ENCODE peak calls at places on chromosomes 16 and 17, in six cellular contexts. One of them, this sample, is unnamed.

GRCh38 chr16:8853150-8853549 is 15.7 kb downstream of the CARHSP1 start:
- DNase-seq in neural progenitor cell: no peak
- DNase-seq in MM.1S: no peak
- DNase-seq in PC-3: no peak
- DNase-seq in GM23338: no peak
- DNase-seq in GM23248: no peak
- DNase-seq in this sample: no peak

GRCh38 chr16:85556456-85557082 is 56.6 kb upstream of the GSE1 start:
- DNase-seq in PC-3: peak
- DNase-seq in GM23338: peak
- DNase-seq in MM.1S: peak
- DNase-seq in GM23248: peak
- DNase-seq in neural progenitor cell: peak
- DNase-seq in this sample: peak

GRCh38 chr16:57632568-57632967 is 4.1 kb downstream of the ADGRG1 start:
- DNase-seq in neural progenitor cell: no peak
- DNase-seq in PC-3: no peak
- DNase-seq in MM.1S: no peak
- DNase-seq in GM23338: no peak
- DNase-seq in GM23248: no peak
- DNase-seq in this sample: no peak

GRCh38 chr16:660459-661183 is 7.3 kb upstream of the RHOT2 start:
- DNase-seq in PC-3: peak
- DNase-seq in GM23338: peak
- DNase-seq in GM23248: peak
- DNase-seq in neural progenitor cell: peak
- DNase-seq in MM.1S: peak
- DNase-seq in this sample: peak

GRCh38 chr17:74569392-74570003 is 2.2 kb upstream of the CD300H start:
- DNase-seq in GM23338: peak
- DNase-seq in PC-3: peak
- DNase-seq in MM.1S: peak
- DNase-seq in neural progenitor cell: no peak
- DNase-seq in GM23248: peak
- DNase-seq in this sample: no peak

GRCh38 chr17:58763263-58763662 is 7.6 kb downstream of the PPM1E start:
- DNase-seq in GM23248: no peak
- DNase-seq in neural progenitor cell: no peak
- DNase-seq in MM.1S: no peak
- DNase-seq in PC-3: no peak
- DNase-seq in GM23338: no peak
- DNase-seq in this sample: no peak

GRCh38 chr17:45282683-45283644 is 21.1 kb upstream of the SPATA32 start:
- DNase-seq in GM23338: no peak
- DNase-seq in neural progenitor cell: no peak
- DNase-seq in MM.1S: no peak
- DNase-seq in PC-3: no peak
- DNase-seq in GM23248: peak
- DNase-seq in this sample: no peak

GRCh38 chr17:78324391-78325075 is 35.3 kb downstream of the SOCS3 start:
- DNase-seq in neural progenitor cell: peak
- DNase-seq in MM.1S: no peak
- DNase-seq in PC-3: no peak
- DNase-seq in GM23248: peak
- DNase-seq in GM23338: peak
- DNase-seq in this sample: no peak

GRCh38 chr17:81867952-81868673 is 3.0 kb downstream of the ARHGDIA start:
- DNase-seq in MM.1S: no peak
- DNase-seq in PC-3: no peak
- DNase-seq in GM23248: peak
- DNase-seq in neural progenitor cell: no peak
- DNase-seq in GM23338: no peak
- DNase-seq in this sample: peak

GRCh38 chr16:26987631-26988030 is 79.1 kb upstream of the C16orf82 start:
- DNase-seq in GM23338: no peak
- DNase-seq in PC-3: no peak
- DNase-seq in MM.1S: no peak
- DNase-seq in GM23248: peak
- DNase-seq in neural progenitor cell: no peak
- DNase-seq in this sample: no peak

GRCh38 chr17:83173180-83173996 is 94.0 kb downstream of the METRNL start:
- DNase-seq in PC-3: no peak
- DNase-seq in neural progenitor cell: no peak
- DNase-seq in MM.1S: no peak
- DNase-seq in GM23338: no peak
- DNase-seq in GM23248: no peak
- DNase-seq in this sample: no peak

GRCh38 chr17:81898029-81898866 is 3.8 kb upstream of the NPB start:
- DNase-seq in PC-3: peak
- DNase-seq in MM.1S: no peak
- DNase-seq in GM23338: no peak
- DNase-seq in neural progenitor cell: no peak
- DNase-seq in GM23248: peak
- DNase-seq in this sample: no peak

GRCh38 chr16:86018487-86018886 is 119.5 kb downstream of the IRF8 start:
- DNase-seq in MM.1S: no peak
- DNase-seq in GM23248: peak
- DNase-seq in PC-3: no peak
- DNase-seq in neural progenitor cell: no peak
- DNase-seq in GM23338: no peak
- DNase-seq in this sample: no peak

GRCh38 chr17:29291163-29291752 is 2.7 kb downstream of the NUFIP2 start:
- DNase-seq in GM23338: peak
- DNase-seq in neural progenitor cell: peak
- DNase-seq in PC-3: peak
- DNase-seq in GM23248: peak
- DNase-seq in MM.1S: peak
- DNase-seq in this sample: peak

GRCh38 chr17:79073706-79074088 is 927 bp upstream of the ENGASE start:
- DNase-seq in PC-3: peak
- DNase-seq in GM23338: no peak
- DNase-seq in neural progenitor cell: no peak
- DNase-seq in MM.1S: no peak
- DNase-seq in GM23248: no peak
- DNase-seq in this sample: no peak

GRCh38 chr17:15279011-15279477 is 13.9 kb upstream of the PMP22 start:
- DNase-seq in neural progenitor cell: no peak
- DNase-seq in MM.1S: no peak
- DNase-seq in GM23338: no peak
- DNase-seq in GM23248: peak
- DNase-seq in PC-3: peak
- DNase-seq in this sample: no peak

GRCh38 chr17:17070931-17071330 is 28.7 kb downstream of the MPRIP start:
- DNase-seq in PC-3: no peak
- DNase-seq in neural progenitor cell: no peak
- DNase-seq in GM23248: no peak
- DNase-seq in GM23338: no peak
- DNase-seq in MM.1S: no peak
- DNase-seq in this sample: no peak

GRCh38 chr17:1865252-1866037 is 35.6 kb downstream of the RPA1 start:
- DNase-seq in GM23338: peak
- DNase-seq in PC-3: peak
- DNase-seq in GM23248: peak
- DNase-seq in neural progenitor cell: no peak
- DNase-seq in MM.1S: peak
- DNase-seq in this sample: peak

GRCh38 chr16:66703359-66704215 is 7.0 kb upstream of the CMTM4 start:
- DNase-seq in GM23248: peak
- DNase-seq in GM23338: no peak
- DNase-seq in PC-3: no peak
- DNase-seq in neural progenitor cell: no peak
- DNase-seq in MM.1S: no peak
- DNase-seq in this sample: no peak

GRCh38 chr16:53082509-53082908 is 27.7 kb downstream of the CHD9 start:
- DNase-seq in neural progenitor cell: no peak
- DNase-seq in MM.1S: no peak
- DNase-seq in PC-3: no peak
- DNase-seq in GM23338: no peak
- DNase-seq in GM23248: no peak
- DNase-seq in this sample: no peak

GRCh38 chr17:44628234-44629188 is 27.8 kb upstream of the MEIOC start:
- DNase-seq in PC-3: no peak
- DNase-seq in neural progenitor cell: peak
- DNase-seq in MM.1S: no peak
- DNase-seq in GM23338: peak
- DNase-seq in GM23248: no peak
- DNase-seq in this sample: peak

GRCh38 chr16:678858-679807 is 1.1 kb upstream of the STUB1 start:
- DNase-seq in neural progenitor cell: peak
- DNase-seq in PC-3: peak
- DNase-seq in GM23248: peak
- DNase-seq in MM.1S: no peak
- DNase-seq in GM23338: peak
- DNase-seq in this sample: peak

GRCh38 chr17:67922503-67922902 is 73.8 kb downstream of the C17orf58 start:
- DNase-seq in MM.1S: no peak
- DNase-seq in GM23338: no peak
- DNase-seq in GM23248: no peak
- DNase-seq in PC-3: no peak
- DNase-seq in neural progenitor cell: no peak
- DNase-seq in this sample: no peak

GRCh38 chr17:45311762-45312476 is 4.9 kb downstream of the MAP3K14 start:
- DNase-seq in neural progenitor cell: no peak
- DNase-seq in GM23338: no peak
- DNase-seq in GM23248: peak
- DNase-seq in MM.1S: peak
- DNase-seq in PC-3: peak
- DNase-seq in this sample: peak

GRCh38 chr17:3003401-3004149 is 59.8 kb downstream of the OR1D5 start:
- DNase-seq in MM.1S: no peak
- DNase-seq in PC-3: no peak
- DNase-seq in neural progenitor cell: no peak
- DNase-seq in GM23248: no peak
- DNase-seq in GM23338: no peak
- DNase-seq in this sample: peak

GRCh38 chr17:82287849-82288601 is 14.5 kb upstream of the CSNK1D start:
- DNase-seq in neural progenitor cell: no peak
- DNase-seq in PC-3: peak
- DNase-seq in MM.1S: no peak
- DNase-seq in GM23248: no peak
- DNase-seq in GM23338: no peak
- DNase-seq in this sample: no peak

GRCh38 chr17:59558039-59558438 is 7.4 kb upstream of the DHX40 start:
- DNase-seq in MM.1S: no peak
- DNase-seq in GM23248: no peak
- DNase-seq in neural progenitor cell: no peak
- DNase-seq in GM23338: no peak
- DNase-seq in PC-3: no peak
- DNase-seq in this sample: no peak

GRCh38 chr16:83652898-83653297 is 154.9 kb upstream of the HSBP1 start:
- DNase-seq in GM23338: no peak
- DNase-seq in PC-3: no peak
- DNase-seq in MM.1S: no peak
- DNase-seq in neural progenitor cell: no peak
- DNase-seq in GM23248: peak
- DNase-seq in this sample: no peak

GRCh38 chr17:7440113-7440822 is 956 bp downstream of the FGF11 start:
- DNase-seq in GM23338: peak
- DNase-seq in GM23248: peak
- DNase-seq in PC-3: peak
- DNase-seq in MM.1S: no peak
- DNase-seq in neural progenitor cell: peak
- DNase-seq in this sample: peak

GRCh38 chr16:21565816-21566669 is 33.3 kb upstream of the METTL9 start:
- DNase-seq in GM23248: no peak
- DNase-seq in MM.1S: peak
- DNase-seq in GM23338: no peak
- DNase-seq in PC-3: no peak
- DNase-seq in neural progenitor cell: no peak
- DNase-seq in this sample: peak

GRCh38 chr16:68345351-68345810 is 34.6 kb downstream of the PRMT7 start:
- DNase-seq in MM.1S: no peak
- DNase-seq in PC-3: no peak
- DNase-seq in GM23248: no peak
- DNase-seq in GM23338: no peak
- DNase-seq in neural progenitor cell: no peak
- DNase-seq in this sample: no peak

GRCh38 chr17:30808785-30809286 is 15.7 kb downstream of the CRLF3 start:
- DNase-seq in GM23248: no peak
- DNase-seq in PC-3: no peak
- DNase-seq in GM23338: no peak
- DNase-seq in neural progenitor cell: no peak
- DNase-seq in MM.1S: peak
- DNase-seq in this sample: peak
- TF ChIP-seq EZH2phosphoT487 in GM23248: no peak
- TF ChIP-seq EZH2phosphoT487 in PC-3: no peak
- TF ChIP-seq EZH2phosphoT487 in GM23338: no peak
- TF ChIP-seq EZH2phosphoT487 in neural progenitor cell: no peak
- TF ChIP-seq EZH2phosphoT487 in MM.1S: no peak
- TF ChIP-seq EZH2phosphoT487 in this sample: no peak

GRCh38 chr16:48384305-48384981 is 770 bp downstream of the SIAH1 start:
- DNase-seq in GM23248: peak
- DNase-seq in GM23338: peak
- DNase-seq in neural progenitor cell: peak
- DNase-seq in PC-3: peak
- DNase-seq in MM.1S: peak
- DNase-seq in this sample: peak

GRCh38 chr16:48383204-48383876 is 1.9 kb downstream of the SIAH1 start:
- DNase-seq in neural progenitor cell: no peak
- DNase-seq in GM23338: no peak
- DNase-seq in GM23248: peak
- DNase-seq in PC-3: no peak
- DNase-seq in MM.1S: no peak
- DNase-seq in this sample: no peak

GRCh38 chr16:48385272-48385953 is at the start of gene SIAH1:
- DNase-seq in GM23338: peak
- DNase-seq in PC-3: peak
- DNase-seq in neural progenitor cell: peak
- DNase-seq in GM23248: peak
- DNase-seq in MM.1S: peak
- DNase-seq in this sample: peak

GRCh38 chr16:48383877-48384304 is 1.3 kb downstream of the SIAH1 start:
- DNase-seq in GM23338: peak
- DNase-seq in MM.1S: peak
- DNase-seq in GM23248: peak
- DNase-seq in neural progenitor cell: no peak
- DNase-seq in PC-3: peak
- DNase-seq in this sample: peak

GRCh38 chr16:48384982-48385271 is 286 bp downstream of the SIAH1 start:
- DNase-seq in MM.1S: no peak
- DNase-seq in PC-3: no peak
- DNase-seq in GM23248: no peak
- DNase-seq in GM23338: peak
- DNase-seq in neural progenitor cell: no peak
- DNase-seq in this sample: no peak
- H3K4me3 ChIP-seq in MM.1S: peak
- H3K4me3 ChIP-seq in PC-3: peak
- H3K4me3 ChIP-seq in GM23248: peak
- H3K4me3 ChIP-seq in GM23338: peak
- H3K4me3 ChIP-seq in neural progenitor cell: peak
- H3K4me3 ChIP-seq in this sample: peak

GRCh38 chr17:70558821-70559220 is 389.5 kb downstream of the KCNJ2 start:
- DNase-seq in GM23248: peak
- DNase-seq in GM23338: no peak
- DNase-seq in MM.1S: no peak
- DNase-seq in neural progenitor cell: no peak
- DNase-seq in PC-3: peak
- DNase-seq in this sample: no peak
- TF ChIP-seq EZH2phosphoT487 in GM23248: no peak
- TF ChIP-seq EZH2phosphoT487 in GM23338: no peak
- TF ChIP-seq EZH2phosphoT487 in MM.1S: no peak
- TF ChIP-seq EZH2phosphoT487 in neural progenitor cell: no peak
- TF ChIP-seq EZH2phosphoT487 in PC-3: no peak
- TF ChIP-seq EZH2phosphoT487 in this sample: no peak

GRCh38 chr17:50096092-50096491 is 941 bp downstream of the PDK2 start:
- DNase-seq in MM.1S: no peak
- DNase-seq in PC-3: no peak
- DNase-seq in GM23338: no peak
- DNase-seq in GM23248: peak
- DNase-seq in neural progenitor cell: no peak
- DNase-seq in this sample: no peak
- H3K4me3 ChIP-seq in MM.1S: peak
- H3K4me3 ChIP-seq in PC-3: peak
- H3K4me3 ChIP-seq in GM23338: peak
- H3K4me3 ChIP-seq in GM23248: peak
- H3K4me3 ChIP-seq in neural progenitor cell: peak
- H3K4me3 ChIP-seq in this sample: peak

This sample was measured in OCI-LY7.